ENCODE peak calls at places on chromosomes 4 and X, in six cellular contexts. C is stimulated activated naive CD8-positive, alpha-beta T cell treated with anti-CD3 and anti-CD28 coated beads, Interleukin-15, Interleukin-2, amounts not matched to agents 100 U/mL and 50 U/mL, for 24 hours; U is B cell; R is COR-L47; L is HFF-Myc; Q is endothelial cell. N is an unnamed sample.

GRCh38 chrX:63400340-63400739 is 49.2 kb upstream of the SPIN4 start:
- DNase-seq in C (no peak), U (no peak), R (no peak), L (no peak), Q (no peak), N (no peak)

GRCh38 chr4:113584407-113585150 is 177.0 kb downstream of the CAMK2D start:
- DNase-seq in C (no peak), U (no peak), R (no peak), L (no peak), Q (no peak), N (no peak)

GRCh38 chr4:93710101-93710846 is 118.3 kb upstream of the ATOH1 start:
- DNase-seq in C (no peak), U (no peak), R (peak), L (no peak), Q (peak), N (peak)

GRCh38 chrX:96752776-96753175 is 68.1 kb downstream of the DIAPH2 start:
- DNase-seq in C (no peak), U (no peak), R (no peak), L (no peak), Q (no peak), N (no peak)

GRCh38 chr4:163548481-163549243 is 54.2 kb downstream of the TMA16 start:
- DNase-seq in C (no peak), U (no peak), R (peak), L (peak), Q (peak), N (peak)

GRCh38 chr4:79607979-79608378 is 200.0 kb upstream of the GK2 start:
- DNase-seq in C (no peak), U (no peak), R (no peak), L (no peak), Q (no peak), N (no peak)

GRCh38 chrX:77014655-77015377 is 432.4 kb upstream of the FGF16 start:
- DNase-seq in C (no peak), U (no peak), R (peak), L (no peak), Q (peak), N (peak)

GRCh38 chr4:94348705-94349104 is 6.1 kb upstream of the HPGDS start:
- DNase-seq in C (no peak), U (no peak), R (no peak), L (no peak), Q (no peak), N (no peak)

GRCh38 chr4:110837896-110838450 is 215.1 kb upstream of the PITX2 start:
- DNase-seq in C (no peak), U (no peak), R (peak), L (no peak), Q (no peak), N (no peak)

GRCh38 chrX:154096140-154097002 is 1.1 kb downstream of the MECP2 start:
- DNase-seq in C (peak), U (no peak), R (no peak), L (no peak), Q (peak), N (peak)

GRCh38 chrX:45952030-45952429 is 593.2 kb downstream of the ZNF674 start:
- DNase-seq in C (no peak), U (no peak), R (no peak), L (no peak), Q (no peak), N (no peak)

GRCh38 chr4:147060171-147060931 is 114.7 kb upstream of the TTC29 start:
- DNase-seq in C (no peak), U (no peak), R (no peak), L (no peak), Q (no peak), N (peak)

GRCh38 chrX:34810364-34810763 is 132.2 kb upstream of the FAM47B start:
- DNase-seq in C (no peak), U (no peak), R (no peak), L (peak), Q (no peak), N (no peak)

GRCh38 chrX:23012162-23012561 is 12.4 kb downstream of the DDX53 start:
- DNase-seq in C (no peak), U (no peak), R (no peak), L (no peak), Q (no peak), N (no peak)

GRCh38 chrX:15973299-15973698 is 118.7 kb upstream of the AP1S2 start:
- DNase-seq in C (peak), U (peak), R (no peak), L (peak), Q (peak), N (peak)

GRCh38 chr4:180156684-180157083 is 2086.5 kb upstream of the TENM3 start:
- DNase-seq in C (no peak), U (no peak), R (no peak), L (no peak), Q (no peak), N (no peak)

GRCh38 chrX:136714626-136715599 is 65.8 kb downstream of the ARHGEF6 start:
- DNase-seq in C (no peak), U (peak), R (no peak), L (no peak), Q (no peak), N (peak)

GRCh38 chr4:128847074-128847724 is 37.7 kb downstream of the JADE1 start:
- DNase-seq in C (no peak), U (no peak), R (no peak), L (no peak), Q (no peak), N (no peak)

GRCh38 chr4:40763228-40763716 is 13.5 kb downstream of the NSUN7 start:
- DNase-seq in C (peak), U (no peak), R (no peak), L (no peak), Q (no peak), N (no peak)

GRCh38 chr4:185054257-185054656 is 36.0 kb downstream of the HELT start:
- DNase-seq in C (no peak), U (no peak), R (no peak), L (no peak), Q (no peak), N (no peak)

GRCh38 chrX:143635915-143636314 is at the start of gene SLITRK4:
- DNase-seq in C (no peak), U (no peak), R (no peak), L (no peak), Q (peak), N (peak)

GRCh38 chr4:101050836-101051205 is 296.5 kb downstream of the PPP3CA start:
- DNase-seq in C (no peak), U (no peak), R (no peak), L (no peak), Q (no peak), N (no peak)

GRCh38 chr4:154559141-154559841 is 3.5 kb upstream of the FGB start:
- DNase-seq in C (no peak), U (no peak), R (peak), L (peak), Q (peak), N (peak)

GRCh38 chrX:113274345-113274744 is 433.7 kb upstream of the AMOT start:
- DNase-seq in C (no peak), U (no peak), R (no peak), L (no peak), Q (no peak), N (no peak)

GRCh38 chr4:70704333-70705145 is 16.2 kb downstream of the UTP3 start:
- DNase-seq in C (peak), U (peak), R (peak), L (no peak), Q (peak), N (peak)

GRCh38 chr4:13059015-13059414 is 425.1 kb downstream of the RAB28 start:
- DNase-seq in C (no peak), U (no peak), R (no peak), L (no peak), Q (no peak), N (no peak)

N was measured in pons.